ENCODE peak calls at places on chromosomes 1 and 21, in nine cellular contexts. E, U, B, H, I, O, C, D and S are unnamed samples.
A peak's percentile ranks its signal among the peaks of the same experiment; 100 is the strongest.

GRCh38 chr1:77825356-77825709 is 45.9 kb downstream of the MIGA1 start:
- DNase-seq in E (peak; percentile 70), U (peak; percentile 10), B (no peak), H (no peak), I (no peak), O (peak; percentile 75), C (no peak), D (no peak), S (no peak)

GRCh38 chr1:166132496-166132895 is 34.3 kb downstream of the FAM78B start:
- DNase-seq in E (no peak), U (no peak), B (no peak), H (no peak), I (no peak), O (no peak), C (no peak), D (no peak), S (no peak)

GRCh38 chr1:151210830-151211229 is 12.5 kb downstream of the PIP5K1A start:
- DNase-seq in E (no peak), U (no peak), B (no peak), H (no peak), I (no peak), O (no peak), C (no peak), D (no peak), S (no peak)

GRCh38 chr1:98406346-98407088 is 255.0 kb upstream of the SNX7 start:
- DNase-seq in E (no peak), U (no peak), B (no peak), H (no peak), I (no peak), O (no peak), C (no peak), D (no peak), S (no peak)

GRCh38 chr1:51642739-51643142 is 25.8 kb downstream of the OSBPL9 start:
- DNase-seq in E (no peak), U (no peak), B (peak; percentile 49), H (no peak), I (no peak), O (no peak), C (no peak), D (peak; percentile 69), S (no peak)

GRCh38 chr1:182169203-182169602 is 107.7 kb upstream of the ZNF648 start:
- DNase-seq in E (no peak), U (no peak), B (no peak), H (no peak), I (no peak), O (peak; percentile 21), C (no peak), D (peak; percentile 73), S (peak; percentile 75)

GRCh38 chr1:10378071-10378841 is 20.6 kb upstream of the PGD start:
- DNase-seq in E (peak; percentile 27), U (no peak), B (peak; percentile 31), H (peak; percentile 78), I (peak; percentile 32), O (peak; percentile 18), C (no peak), D (peak; percentile 69), S (peak; percentile 77)

GRCh38 chr1:58816072-58816746 is 32.4 kb upstream of the JUN start:
- DNase-seq in E (peak; percentile 87), U (peak; percentile 96), B (peak; percentile 90), H (peak; percentile 97), I (peak; percentile 93), O (peak; percentile 94), C (peak; percentile 93), D (peak; percentile 96), S (peak; percentile 97)

GRCh38 chr1:41919764-41920397 is 1.2 kb upstream of the HIVEP3 start:
- DNase-seq in E (peak; percentile 69), U (peak; percentile 57), B (peak; percentile 15), H (peak; percentile 88), I (peak; percentile 55), O (peak; percentile 68), C (no peak), D (no peak), S (no peak)

GRCh38 chr1:207644852-207645631 is at the start of gene CR1L:
- DNase-seq in E (peak; percentile 97), U (peak; percentile 62), B (peak; percentile 63), H (peak; percentile 92), I (peak; percentile 78), O (peak; percentile 89), C (peak; percentile 77), D (peak; percentile 83), S (peak; percentile 91)

GRCh38 chr1:25685211-25685750 is 68.7 kb downstream of the MAN1C1 start:
- DNase-seq in E (no peak), U (no peak), B (no peak), H (no peak), I (no peak), O (no peak), C (no peak), D (no peak), S (no peak)

GRCh38 chr1:75765697-75766355 is 20.2 kb upstream of the RABGGTB start:
- DNase-seq in E (no peak), U (no peak), B (no peak), H (no peak), I (no peak), O (no peak), C (no peak), D (no peak), S (no peak)

GRCh38 chr1:41891403-41891896 is 27.3 kb downstream of the HIVEP3 start:
- DNase-seq in E (peak; percentile 44), U (peak; percentile 30), B (no peak), H (no peak), I (no peak), O (peak; percentile 47), C (peak; percentile 36), D (no peak), S (peak; percentile 70)

GRCh38 chr1:4657244-4657789 is 2.9 kb downstream of the AJAP1 start:
- DNase-seq in E (no peak), U (no peak), B (no peak), H (no peak), I (no peak), O (no peak), C (no peak), D (no peak), S (peak; percentile 39)

GRCh38 chr1:4653796-4654715 is at the start of gene AJAP1:
- DNase-seq in E (no peak), U (no peak), B (no peak), H (no peak), I (no peak), O (no peak), C (no peak), D (no peak), S (peak; percentile 60)

GRCh38 chr1:4656533-4657140 is 2.2 kb downstream of the AJAP1 start:
- DNase-seq in E (no peak), U (no peak), B (no peak), H (no peak), I (no peak), O (no peak), C (no peak), D (no peak), S (peak; percentile 51)

GRCh38 chr1:4654764-4655673 is 610 bp downstream of the AJAP1 start:
- DNase-seq in E (no peak), U (no peak), B (no peak), H (no peak), I (no peak), O (no peak), C (no peak), D (no peak), S (peak; percentile 59)

GRCh38 chr1:4655674-4656532 is 1.5 kb downstream of the AJAP1 start:
- DNase-seq in E (no peak), U (peak; percentile 18), B (peak; percentile 47), H (peak; percentile 84), I (peak; percentile 41), O (peak; percentile 61), C (no peak), D (peak; percentile 73), S (peak; percentile 65)
- TF ChIP-seq CTCF in E (no peak), U (peak; percentile 31), B (peak; percentile 60), H (peak; percentile 75), I (peak; percentile 68), O (peak; percentile 72), C (no peak), D (peak; percentile 29), S (peak; percentile 43)

GRCh38 chr21:42403611-42404231 is at the start of gene UBASH3A:
- DNase-seq in E (no peak), U (peak; percentile 14), B (no peak), H (no peak), I (no peak), O (no peak), C (no peak), D (peak; percentile 50), S (peak; percentile 61)
- H3K4me1 ChIP-seq in E (no peaks in the 10 kb centered on the region), U (no peaks in the 10 kb centered on the region), B (no peaks in the 10 kb centered on the region), H (no peaks in the 10 kb centered on the region), I (no peaks in the 10 kb centered on the region), O (no peaks in the 10 kb centered on the region), C (no peaks in the 10 kb centered on the region), D (no peaks in the 10 kb centered on the region), S (no peaks in the 10 kb centered on the region)

DNA sequence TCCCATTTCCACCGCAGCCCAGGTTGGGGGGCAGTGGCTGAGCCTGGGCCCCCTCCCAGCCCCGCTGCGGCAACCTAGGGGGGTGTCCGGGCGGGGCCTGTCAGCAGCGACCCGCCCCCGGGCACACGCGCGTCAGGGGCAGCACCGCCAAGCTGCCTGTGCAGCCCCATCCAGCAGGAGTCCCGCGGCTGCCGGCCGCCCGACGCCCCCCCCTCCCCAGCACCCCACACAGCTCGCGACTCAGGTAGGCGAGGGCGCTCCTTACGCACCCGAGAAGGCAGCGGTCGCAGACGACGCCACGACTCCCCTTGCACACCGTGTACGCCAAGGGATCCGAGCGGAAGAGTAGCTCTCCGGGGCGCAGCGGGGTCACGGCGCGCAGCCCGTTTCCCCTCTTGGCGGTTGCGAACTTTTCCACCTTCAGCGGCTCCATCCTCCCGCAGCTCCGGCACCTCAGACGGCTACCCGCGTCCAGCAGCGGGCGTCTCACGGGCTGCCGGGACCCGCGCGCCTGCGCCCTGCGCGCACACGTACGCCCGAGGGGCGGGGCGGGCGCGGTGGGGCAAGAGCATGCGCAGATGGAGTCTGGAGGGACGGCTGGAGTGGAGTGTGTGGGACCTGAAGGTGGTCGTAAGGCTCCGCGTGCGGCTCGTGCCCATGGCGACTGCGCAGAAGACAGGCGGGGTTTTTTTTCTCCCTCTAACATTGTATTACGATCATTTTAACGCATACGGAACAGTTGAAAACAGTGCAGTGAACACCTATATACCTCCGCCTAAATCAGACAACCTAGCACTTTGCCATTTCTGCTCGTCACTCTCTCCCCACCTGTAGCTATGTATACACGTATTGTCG is at the start of gene SMYD3:
- DNase-seq in E (peak; percentile 91), U (peak; percentile 78), B (peak; percentile 78), H (peak; percentile 89), I (peak; percentile 76), O (peak; percentile 80), C (peak; percentile 74), D (peak; percentile 81), S (peak; percentile 90)
- H3K27ac ChIP-seq in E (no peak within 1 kb of the TSS), U (peak within 1 kb of the TSS; percentile 76), B (peak within 1 kb of the TSS; percentile 65), H (no peak within 1 kb of the TSS), I (peak within 1 kb of the TSS; percentile 68), O (peak within 1 kb of the TSS; percentile 48), C (peak within 1 kb of the TSS; percentile 38), D (peak within 1 kb of the TSS; percentile 74), S (peak within 1 kb of the TSS; percentile 65)

DNA sequence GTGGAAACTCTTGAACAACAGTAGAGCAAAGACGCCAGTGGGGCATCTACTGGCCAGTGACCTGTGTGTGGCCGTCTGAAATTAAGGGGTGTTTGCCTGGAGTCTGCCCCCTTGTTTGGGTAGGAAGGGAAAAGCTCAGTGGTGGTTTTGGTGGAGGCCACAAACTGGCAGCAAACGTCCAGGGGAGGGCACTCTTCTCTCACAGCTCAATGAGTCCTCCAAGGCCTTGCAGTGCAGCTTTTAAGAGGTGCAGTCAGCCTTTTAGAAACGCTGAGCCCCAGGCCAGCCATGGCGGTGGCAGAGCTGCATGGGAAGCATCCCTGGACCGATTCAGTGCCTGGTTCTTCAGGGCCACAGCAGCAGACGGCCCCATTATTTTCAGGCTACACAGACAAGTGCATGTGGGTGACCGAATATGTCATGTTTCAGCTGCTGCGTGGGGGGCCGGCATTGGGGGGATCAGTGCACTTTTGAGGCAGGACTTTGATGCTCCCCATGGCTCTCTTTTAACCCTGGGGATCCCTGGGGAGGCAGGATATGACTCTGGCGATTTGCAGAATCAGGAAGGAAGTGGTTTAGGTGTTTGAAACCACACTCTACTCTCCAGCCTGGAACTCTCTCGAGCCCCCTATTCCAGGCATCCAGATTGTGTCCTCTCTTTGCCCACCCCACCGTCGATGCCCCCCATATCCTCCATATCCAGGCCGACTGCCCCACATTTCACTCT is 414.0 kb downstream of the PRDM2 start:
- DNase-seq in E (peak; percentile 93), U (peak; percentile 19), B (peak; percentile 32), H (no peak), I (peak; percentile 34), O (peak; percentile 54), C (peak; percentile 35), D (peak; percentile 67), S (peak; percentile 68)
- TF ChIP-seq CTCF in E (peak; percentile 80), U (peak; percentile 40), B (peak; percentile 40), H (peak; percentile 56), I (peak; percentile 70), O (peak; percentile 54), C (no peak), D (peak; percentile 20), S (peak; percentile 63)